ENCODE peak calls at places on chromosomes 13 and 19, in four cellular contexts. P, S, X and V are unnamed samples. For H3K9me2 and H3K4me1, the result is how much of the 10 kb centered on the place peaks cover.

GRCh38 chr13:112738606-112739005 is 48.8 kb downstream of the ATP11A start:
- DNase-seq in P (no peak), S (no peak), X (no peak), V (no peak)

GRCh38 chr19:45819769-45820168 is 4.7 kb upstream of the RSPH6A start:
- DNase-seq in P (no peak), S (no peak), X (no peak), V (no peak)

GRCh38 chr13:33649212-33649917 is 168.6 kb upstream of the RFC3 start:
- DNase-seq in P (no peak), S (no peak), X (no peak), V (no peak)

GRCh38 chr13:73556902-73557301 is 498.1 kb downstream of the KLF5 start:
- DNase-seq in P (no peak), S (no peak), X (peak), V (no peak)

GRCh38 chr13:107476068-107476467 is 739.3 kb downstream of the LIG4 start:
- DNase-seq in P (no peak), S (no peak), X (no peak), V (no peak)

GRCh38 chr13:60448907-60449510 is 52.0 kb downstream of the TDRD3 start:
- DNase-seq in P (peak), S (peak), X (peak), V (no peak)

GRCh38 chr19:45881909-45882528 is 3.9 kb downstream of the IRF2BP1 start:
- DNase-seq in P (peak), S (peak), X (peak), V (no peak)

GRCh38 chr19:35508129-35508528 is 5.3 kb downstream of the DMKN start:
- DNase-seq in P (no peak), S (no peak), X (no peak), V (no peak)

GRCh38 chr13:30159446-30159839 is 147.9 kb downstream of the KATNAL1 start:
- DNase-seq in P (no peak), S (no peak), X (no peak), V (no peak)

GRCh38 chr13:49271264-49271663 is 23.5 kb downstream of the CDADC1 start:
- DNase-seq in P (no peak), S (no peak), X (no peak), V (no peak)
- H3K9me2 ChIP-seq in P (under half), S (under half), X (under half), V (under half)

DNA sequence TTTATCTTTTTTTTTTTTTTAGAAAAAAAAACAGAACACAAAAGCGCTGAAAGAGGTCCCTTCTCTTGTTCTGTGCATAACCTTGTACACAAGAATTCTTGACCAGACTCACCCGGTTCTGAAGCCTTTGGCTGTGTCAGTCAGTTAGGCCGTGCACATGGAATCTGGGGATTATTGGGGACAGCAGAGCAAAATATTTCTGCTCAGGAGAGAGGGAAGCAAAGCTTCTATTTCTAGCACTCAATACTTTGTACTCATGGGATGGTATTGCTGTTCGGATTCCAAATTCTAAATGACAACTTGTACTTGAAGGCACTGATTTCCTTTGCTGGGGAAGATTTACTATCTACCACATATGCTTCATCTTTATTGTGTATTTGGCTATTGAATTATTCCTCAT is 272.7 kb downstream of the NHLRC3 start:
- DNase-seq in P (no peak), S (no peak), X (no peak), V (no peak)
- H3K4me1 ChIP-seq in P (under half), S (under half), X (under half), V (under half)

GRCh38 chr19:12913871-12914690 is 5.0 kb downstream of the SYCE2 start:
- DNase-seq in P (no peak), S (peak), X (no peak), V (peak)
- H2AFZ ChIP-seq in P (peak), S (no peak), X (no peak), V (peak)

GRCh38 chr13:79475569-79475968 is 5.4 kb upstream of the NDFIP2 start:
- DNase-seq in P (no peak), S (no peak), X (no peak), V (no peak)
- H3K9me2 ChIP-seq in P (under half), S (under half), X (under half), V (under half)